ENCODE peak calls at places on chromosome 7, in eight cellular contexts. M is prostate gland, O is sigmoid colon, J is BE2C, A is hepatocyte, E is Caco-2, U is kidney, Q is heart right ventricle. R is an unnamed sample.

GRCh38 chr7:142353147-142354058 is 95.5 kb upstream of the PRSS58 start:
- DNase-seq in E (no peak), J (no peak), M (no peak), A (no peak), O (no peak), U (no peak), Q (no peak), R (no peak)

GRCh38 chr7:12637819-12638592 is 49.4 kb upstream of the ARL4A start:
- DNase-seq in E (no peak), O (no peak), A (no peak), M (no peak), J (peak), Q (peak), U (no peak), R (no peak)

GRCh38 chr7:51133992-51134391 is 182.6 kb downstream of the COBL start:
- DNase-seq in M (no peak), Q (no peak), U (no peak), A (no peak), E (no peak), J (no peak), O (no peak), R (no peak)

GRCh38 chr7:15692621-15693020 is 6.1 kb upstream of the MEOX2 start:
- DNase-seq in O (no peak), J (no peak), Q (no peak), U (no peak), A (no peak), E (no peak), M (no peak), R (no peak)

GRCh38 chr7:12765431-12766100 is 78.1 kb downstream of the ARL4A start:
- DNase-seq in J (no peak), E (no peak), M (no peak), U (no peak), O (no peak), A (no peak), Q (no peak), R (no peak)

GRCh38 chr7:80859272-80859970 is 59.4 kb downstream of the SEMA3C start:
- DNase-seq in U (no peak), J (no peak), M (peak), O (peak), E (no peak), Q (no peak), A (no peak), R (no peak)

GRCh38 chr7:28957822-28958234 is 302 bp downstream of the TRIL start:
- DNase-seq in M (peak), J (peak), E (no peak), O (no peak), U (peak), A (peak), Q (no peak), R (no peak)

GRCh38 chr7:73932364-73932763 is 71.4 kb downstream of the TMEM270 start:
- DNase-seq in A (no peak), O (no peak), U (no peak), E (no peak), Q (no peak), M (no peak), J (no peak), R (no peak)

GRCh38 chr7:7136423-7136822 is 45.9 kb upstream of the C1GALT1 start:
- DNase-seq in A (no peak), U (no peak), E (no peak), Q (peak), O (no peak), J (no peak), M (no peak), R (no peak)

GRCh38 chr7:99588868-99589267 is 9.2 kb upstream of the TMEM225B start:
- DNase-seq in Q (no peak), E (no peak), O (no peak), U (no peak), J (no peak), M (no peak), A (no peak), R (no peak)

GRCh38 chr7:152969839-152970238 is 210.3 kb downstream of the ACTR3B start:
- DNase-seq in Q (no peak), J (no peak), M (no peak), E (no peak), U (no peak), O (no peak), A (no peak), R (no peak)

GRCh38 chr7:13057462-13058200 is 370.2 kb downstream of the ARL4A start:
- DNase-seq in M (no peak), Q (no peak), O (no peak), J (no peak), A (no peak), U (no peak), E (no peak), R (no peak)

GRCh38 chr7:157622000-157622399 is 285.2 kb downstream of the DNAJB6 start:
- DNase-seq in O (no peak), U (no peak), M (no peak), J (no peak), A (no peak), E (no peak), Q (no peak), R (no peak)

GRCh38 chr7:18866359-18867036 is 250.9 kb downstream of the TWIST1 start:
- DNase-seq in U (no peak), M (no peak), J (peak), O (peak), E (no peak), A (peak), Q (peak), R (no peak)

GRCh38 chr7:36021917-36022550 is 131.0 kb upstream of the EEPD1 start:
- DNase-seq in J (peak), A (no peak), Q (no peak), E (no peak), M (no peak), O (no peak), U (no peak), R (no peak)

GRCh38 chr7:133040617-133041016 is 41.3 kb downstream of the CHCHD3 start:
- DNase-seq in Q (no peak), J (no peak), O (no peak), E (no peak), U (no peak), M (no peak), A (no peak), R (no peak)
- TF ChIP-seq CTCF in Q (no peak), J (no peak), O (no peak), E (no peak), U (no peak), M (no peak), A (no peak), R (no peak)

GRCh38 chr7:41882745-41883527 is 180.0 kb upstream of the INHBA start:
- DNase-seq in M (no peak), O (no peak), Q (no peak), A (no peak), E (no peak), J (no peak), U (no peak), R (no peak)
- TF ChIP-seq CTCF in M (no peak), O (no peak), Q (no peak), A (no peak), E (no peak), J (no peak), U (no peak), R (no peak)

GRCh38 chr7:95840953-95841950 is 68.9 kb downstream of the DYNC1I1 start:
- DNase-seq in M (no peak), O (no peak), Q (no peak), U (no peak), A (no peak), J (peak), E (no peak), R (no peak)
- TF ChIP-seq CTCF in M (no peak), O (no peak), Q (no peak), U (no peak), A (no peak), J (peak), E (peak), R (peak)

GRCh38 chr7:106423111-106423510 is 138.3 kb upstream of the NAMPT start:
- DNase-seq in J (no peak), A (no peak), O (no peak), E (no peak), M (no peak), U (no peak), Q (no peak), R (no peak)

GRCh38 chr7:106426803-106427202 is 142.0 kb upstream of the NAMPT start:
- DNase-seq in O (no peak), Q (no peak), U (no peak), A (no peak), M (no peak), J (no peak), E (no peak), R (no peak)

GRCh38 chr7:106424476-106425016 is 139.8 kb upstream of the NAMPT start:
- DNase-seq in E (no peak), J (no peak), M (no peak), O (no peak), A (no peak), U (no peak), Q (no peak), R (no peak)

GRCh38 chr7:106423836-106424475 is 139.2 kb upstream of the NAMPT start:
- DNase-seq in E (no peak), M (no peak), Q (no peak), U (no peak), A (no peak), J (no peak), O (no peak), R (no peak)

GRCh38 chr7:106425017-106425719 is 140.4 kb upstream of the NAMPT start:
- DNase-seq in E (no peak), J (no peak), O (peak), U (peak), Q (peak), M (peak), A (peak), R (no peak)
- TF ChIP-seq CTCF in E (no peak), J (no peak), O (no peak), U (no peak), Q (no peak), M (no peak), A (no peak), R (no peak)

GRCh38 chr7:96183163-96183562 is 138.7 kb downstream of the SLC25A13 start:
- DNase-seq in E (no peak), J (no peak), Q (no peak), O (no peak), M (no peak), U (no peak), A (no peak), R (no peak)
- TF ChIP-seq CTCF in E (no peak), J (no peak), Q (no peak), O (no peak), M (no peak), U (no peak), A (no peak), R (peak)

DNA sequence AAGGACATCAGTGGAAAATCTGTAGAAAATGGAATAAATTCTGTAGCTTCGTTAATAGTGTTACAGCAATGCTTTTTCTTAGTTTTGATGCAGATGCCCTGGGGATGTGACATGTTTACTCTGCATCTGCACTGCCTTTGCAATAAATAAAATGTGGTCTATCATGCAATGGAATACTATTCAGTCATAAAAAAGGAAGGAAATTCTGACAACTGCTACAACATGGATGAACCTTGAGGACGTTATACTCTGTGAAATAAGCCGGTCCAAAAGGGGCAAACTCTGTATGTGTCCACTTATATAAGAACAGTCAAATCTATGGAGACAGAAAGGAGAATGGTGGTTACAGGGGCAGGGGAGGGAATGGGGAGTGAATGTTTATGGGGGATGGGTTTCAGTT is 13.5 kb downstream of the GRIFIN start:
- DNase-seq in E (no peak), A (no peak), U (no peak), J (no peak), Q (no peak), M (no peak), O (no peak), R (no peak)
- TF ChIP-seq CTCF in E (no peak), A (no peak), U (no peak), J (no peak), Q (no peak), M (no peak), O (no peak), R (no peak)

DNA sequence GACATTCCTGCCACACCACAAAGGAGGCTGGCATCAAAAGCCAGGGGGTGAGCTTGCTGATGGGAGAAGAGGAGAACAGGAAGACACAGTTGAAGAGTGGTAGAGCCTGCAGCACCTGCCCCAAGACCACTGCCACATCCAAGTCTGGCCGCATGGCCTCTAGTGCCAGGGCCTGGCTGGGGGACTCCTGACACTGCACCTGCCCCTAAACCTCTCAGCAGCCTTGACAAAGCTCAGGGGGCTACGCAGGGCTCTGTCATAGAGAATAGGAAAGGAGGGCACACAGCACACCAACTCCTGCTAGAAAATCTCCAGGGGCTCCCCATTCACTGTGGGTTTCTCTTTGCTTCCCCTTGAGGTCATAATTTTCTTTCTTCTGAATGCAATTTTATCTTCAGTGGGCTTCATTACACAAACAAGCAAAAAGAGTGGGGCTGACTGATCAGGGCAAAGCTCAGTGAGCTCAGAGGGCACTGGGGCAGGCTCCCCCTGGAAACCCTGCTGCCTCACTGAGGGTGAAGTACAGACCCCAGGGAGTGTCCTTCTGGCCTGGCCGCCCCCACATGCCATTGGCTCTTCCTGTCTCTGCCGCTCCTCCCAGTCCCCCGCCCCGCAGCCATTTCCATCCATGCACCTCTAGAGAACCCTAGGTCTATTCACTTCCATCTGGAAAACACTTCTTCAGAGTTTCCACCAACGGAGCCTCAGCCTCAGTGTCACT is 37.2 kb downstream of the VOPP1 start:
- DNase-seq in E (no peak), J (no peak), Q (no peak), U (no peak), M (no peak), O (no peak), A (no peak), R (no peak)
- TF ChIP-seq CTCF in E (no peak), J (no peak), Q (no peak), U (no peak), M (no peak), O (no peak), A (no peak), R (no peak)

GRCh38 chr7:135713836-135714470 is 14.0 kb downstream of the SLC13A4 start:
- DNase-seq in A (no peak), J (no peak), M (no peak), Q (no peak), E (no peak), O (no peak), U (no peak), R (no peak)
- TF ChIP-seq CTCF in A (no peak), J (no peak), M (no peak), Q (no peak), E (no peak), O (no peak), U (no peak), R (no peak)